ENCODE peak calls at places on chromosomes 1 and 21, in four cellular contexts. X, F, B and G are unnamed samples.

GRCh38 chr1:110619412-110620249 is 13.5 kb upstream of the KCNA2 start:
- DNase-seq in X (peak), F (peak), B (peak), G (peak)

GRCh38 chr1:228338521-228339051 is 68.0 kb downstream of the TRIM11 start:
- DNase-seq in X (no peak), F (no peak), B (no peak), G (no peak)

GRCh38 chr1:161311595-161312181 is 1.9 kb upstream of the MPZ start:
- DNase-seq in X (no peak), F (no peak), B (peak), G (no peak)

GRCh38 chr1:98981917-98982513 is 22.6 kb downstream of the PLPPR5 start:
- DNase-seq in X (peak), F (no peak), B (no peak), G (no peak)

GRCh38 chr1:167328762-167329483 is 108.2 kb downstream of the POU2F1 start:
- DNase-seq in X (peak), F (no peak), B (no peak), G (peak)

GRCh38 chr1:91997607-91998195 is 32.1 kb upstream of the EPHX4 start:
- DNase-seq in X (peak), F (peak), B (peak), G (peak)

GRCh38 chr1:16167331-16168143 is 11.7 kb upstream of the EPHA2 start:
- DNase-seq in X (no peak), F (peak), B (no peak), G (peak)

GRCh38 chr1:60835649-60836048 is 246.7 kb upstream of the NFIA start:
- DNase-seq in X (no peak), F (no peak), B (no peak), G (no peak)

GRCh38 chr1:156860639-156861423 is at the start of gene NTRK1:
- DNase-seq in X (no peak), F (peak), B (no peak), G (peak)

GRCh38 chr1:204476563-204476962 is 18.0 kb downstream of the PIK3C2B start:
- DNase-seq in X (no peak), F (no peak), B (no peak), G (no peak)

DNA sequence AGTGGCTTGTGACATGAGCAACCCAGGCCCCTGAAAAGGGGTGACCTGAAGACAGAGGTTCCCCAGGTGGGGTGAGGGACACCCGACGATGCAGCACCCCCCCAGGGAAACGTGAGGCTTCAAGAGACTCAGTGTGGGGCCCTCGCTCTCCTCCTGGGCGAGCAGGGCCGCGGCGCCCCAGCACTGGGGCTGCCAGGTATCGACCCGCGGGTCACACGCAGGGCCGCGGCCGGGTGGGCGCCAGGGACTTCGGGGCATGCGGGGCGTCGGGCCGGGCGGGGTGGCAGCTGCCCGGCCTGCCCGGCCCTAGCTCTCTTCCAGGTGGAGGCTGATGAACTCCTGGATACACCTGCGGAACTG is 13.0 kb downstream of the SCNN1D start:
- DNase-seq in X (no peak), F (no peak), B (no peak), G (no peak)
- H3K4me3 ChIP-seq in X (no peak), F (no peak), B (no peak), G (no peak)

GRCh38 chr21:28561772-28562171 is 430.9 kb downstream of the LTN1 start:
- DNase-seq in X (no peak), F (no peak), B (no peak), G (no peak)
- H3K4me3 ChIP-seq in X (no peak), F (no peak), B (no peak), G (no peak)

GRCh38 chr1:32972814-32973428 is 8.3 kb upstream of the RNF19B start:
- DNase-seq in X (peak), F (no peak), B (peak), G (no peak)
- H3K4me3 ChIP-seq in X (peak), F (peak), B (peak), G (no peak)

GRCh38 chr1:9652379-9653194 is 1.1 kb downstream of the PIK3CD start:
- DNase-seq in X (peak), F (peak), B (no peak), G (peak)

GRCh38 chr1:9655836-9656235 is 4.3 kb downstream of the PIK3CD start:
- DNase-seq in X (no peak), F (no peak), B (no peak), G (no peak)

GRCh38 chr1:9653195-9653782 is 1.8 kb downstream of the PIK3CD start:
- DNase-seq in X (no peak), F (peak), B (no peak), G (peak)

GRCh38 chr1:9655127-9655723 is 3.7 kb downstream of the PIK3CD start:
- DNase-seq in X (no peak), F (peak), B (no peak), G (peak)

GRCh38 chr1:9653783-9654517 is 2.4 kb downstream of the PIK3CD start:
- DNase-seq in X (no peak), F (no peak), B (no peak), G (peak)
- H3K4me3 ChIP-seq in X (no peak), F (peak), B (no peak), G (peak)

GRCh38 chr21:16532841-16533240 is 803.1 kb downstream of the USP25 start:
- DNase-seq in X (peak), F (no peak), B (no peak), G (no peak)
- H3K4me3 ChIP-seq in X (no peak), F (no peak), B (no peak), G (no peak)

DNA sequence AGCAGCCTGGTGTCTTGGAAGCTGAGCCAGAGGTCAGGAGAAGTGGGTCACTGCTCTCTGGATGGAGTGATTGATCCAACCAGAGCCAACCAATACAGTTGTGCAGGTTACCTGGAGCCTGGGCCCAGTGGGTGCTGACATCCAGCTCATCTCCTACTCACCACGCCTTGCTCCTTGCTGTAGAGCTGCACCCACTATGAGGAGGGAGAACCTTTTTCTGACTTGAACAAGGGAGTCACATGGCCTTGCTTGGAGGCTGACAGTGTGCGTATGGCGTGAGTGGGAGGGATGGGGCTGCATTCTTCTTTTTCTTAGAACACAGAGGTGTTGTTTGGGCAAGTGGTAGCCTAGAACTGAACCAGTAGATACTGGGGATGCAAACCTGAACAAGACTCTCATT is 201.1 kb upstream of the LMO4 start:
- DNase-seq in X (no peak), F (no peak), B (no peak), G (no peak)
- H3K4me3 ChIP-seq in X (no peak), F (no peak), B (no peak), G (no peak)

GRCh38 chr1:218171302-218171893 is 113.7 kb upstream of the RRP15 start:
- DNase-seq in X (peak), F (no peak), B (no peak), G (peak)

GRCh38 chr1:218164111-218164929 is 120.8 kb upstream of the RRP15 start:
- DNase-seq in X (peak), F (no peak), B (no peak), G (peak)

GRCh38 chr1:218164930-218165686 is 120.0 kb upstream of the RRP15 start:
- DNase-seq in X (peak), F (no peak), B (no peak), G (peak)

GRCh38 chr1:218163371-218163770 is 121.7 kb upstream of the RRP15 start:
- DNase-seq in X (no peak), F (no peak), B (no peak), G (no peak)

DNA sequence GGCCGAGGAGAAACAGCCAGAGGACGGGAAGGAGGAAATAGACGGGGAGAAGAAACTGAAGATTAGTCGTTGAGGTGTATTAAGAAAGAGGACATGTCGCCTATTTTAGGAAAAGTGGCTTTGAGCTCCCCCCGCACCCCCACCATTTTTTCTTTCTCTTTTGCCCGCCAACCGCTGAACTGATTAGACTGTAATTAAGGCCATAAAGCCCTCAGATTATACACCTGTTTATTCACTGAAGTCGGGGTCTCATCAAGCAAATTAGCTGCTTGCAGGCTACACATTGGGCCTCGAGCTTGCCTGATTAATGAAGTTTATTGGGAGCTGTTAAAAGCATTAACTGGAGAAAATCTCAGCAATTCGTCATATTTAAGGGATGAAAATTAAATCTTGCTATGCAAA is 119.4 kb upstream of the RRP15 start:
- DNase-seq in X (no peak), F (no peak), B (no peak), G (peak)
- H3K4me3 ChIP-seq in X (peak), F (no peak), B (peak), G (peak)

DNA sequence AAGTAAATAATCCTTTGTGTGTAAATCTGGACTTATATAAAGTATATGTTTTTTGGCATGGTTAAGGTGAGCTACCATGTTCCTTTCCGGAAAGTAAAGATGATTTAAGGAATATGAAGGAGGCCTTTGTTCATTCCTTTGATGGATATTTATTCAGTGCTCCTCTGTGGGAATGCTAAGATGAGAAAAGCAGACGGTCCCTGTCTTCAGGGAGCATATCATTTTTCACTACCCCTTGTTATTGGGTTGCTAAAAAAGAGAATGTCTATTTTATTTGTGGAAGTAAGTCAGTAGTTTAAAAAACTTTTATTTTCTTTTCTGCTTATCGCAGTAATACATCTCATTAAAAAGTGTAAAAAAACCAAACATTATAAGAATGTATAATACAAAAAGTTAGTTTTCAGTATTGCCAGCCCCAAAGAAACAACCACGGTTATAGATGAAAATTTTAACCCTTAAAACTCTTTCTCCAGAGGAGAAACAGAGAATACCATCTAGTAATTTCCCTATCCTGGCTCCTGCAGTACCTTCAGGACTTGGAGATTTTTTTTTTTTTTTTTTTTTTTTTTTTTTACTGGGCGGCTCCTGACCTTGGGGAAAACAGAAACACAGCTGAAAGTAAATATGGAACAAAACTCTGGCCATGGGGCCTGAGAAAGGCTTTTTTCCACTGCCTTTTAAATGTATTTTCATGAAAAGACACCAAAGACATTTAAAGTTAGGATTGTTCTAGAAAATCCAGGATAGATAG is 35.3 kb upstream of the CNN3 start:
- DNase-seq in X (no peak), F (no peak), B (no peak), G (no peak)
- H3K4me3 ChIP-seq in X (peak), F (peak), B (peak), G (peak)